ENCODE peak calls at places on chromosomes 13 and 19, in five cellular contexts. One of them, this sample, is unnamed.

GRCh38 chr13:30739646-30740642 is 4.6 kb downstream of the ALOX5AP start:
- DNase-seq in uterus: no peak
- DNase-seq in breast epithelium: no peak
- DNase-seq in IMR-90: peak; percentile 95
- DNase-seq in gastrocnemius medialis: no peak
- DNase-seq in this sample: no peak

GRCh38 chr19:40599331-40600085 is 1.7 kb upstream of the LTBP4 start:
- DNase-seq in uterus: peak; percentile 68
- DNase-seq in IMR-90: no peak
- DNase-seq in gastrocnemius medialis: no peak
- DNase-seq in breast epithelium: no peak
- DNase-seq in this sample: no peak

GRCh38 chr19:407501-408440 is 1.2 kb downstream of the C2CD4C start:
- DNase-seq in breast epithelium: peak; percentile 48
- DNase-seq in IMR-90: no peak
- DNase-seq in uterus: no peak
- DNase-seq in gastrocnemius medialis: no peak
- DNase-seq in this sample: peak; percentile 21

GRCh38 chr19:3986260-3987041 is 1.2 kb upstream of the EEF2 start:
- DNase-seq in gastrocnemius medialis: no peak
- DNase-seq in uterus: no peak
- DNase-seq in breast epithelium: no peak
- DNase-seq in IMR-90: peak; percentile 73
- DNase-seq in this sample: peak; percentile 83

GRCh38 chr13:21537105-21537504 is 66.9 kb downstream of the MICU2 start:
- DNase-seq in gastrocnemius medialis: no peak
- DNase-seq in breast epithelium: no peak
- DNase-seq in uterus: no peak
- DNase-seq in IMR-90: peak; percentile 11
- DNase-seq in this sample: no peak

GRCh38 chr13:40061466-40062450 is 406.3 kb downstream of the COG6 start:
- DNase-seq in IMR-90: no peak
- DNase-seq in uterus: no peak
- DNase-seq in breast epithelium: no peak
- DNase-seq in gastrocnemius medialis: no peak
- DNase-seq in this sample: no peak

GRCh38 chr19:8504171-8504570 is 1.7 kb upstream of the PRAM1 start:
- DNase-seq in IMR-90: no peak
- DNase-seq in uterus: no peak
- DNase-seq in gastrocnemius medialis: no peak
- DNase-seq in breast epithelium: no peak
- DNase-seq in this sample: no peak

GRCh38 chr19:23281663-23282276 is 31.6 kb upstream of the ZNF724 start:
- DNase-seq in uterus: no peak
- DNase-seq in breast epithelium: no peak
- DNase-seq in IMR-90: no peak
- DNase-seq in gastrocnemius medialis: no peak
- DNase-seq in this sample: no peak

GRCh38 chr19:7868671-7869452 is 5.3 kb downstream of the PRR36 start:
- DNase-seq in breast epithelium: peak; percentile 79
- DNase-seq in IMR-90: peak; percentile 44
- DNase-seq in gastrocnemius medialis: no peak
- DNase-seq in uterus: peak; percentile 51
- DNase-seq in this sample: peak; percentile 82

GRCh38 chr19:17333611-17334413 is 843 bp downstream of the ANO8 start:
- DNase-seq in breast epithelium: no peak
- DNase-seq in gastrocnemius medialis: no peak
- DNase-seq in uterus: no peak
- DNase-seq in IMR-90: peak; percentile 80
- DNase-seq in this sample: no peak

GRCh38 chr13:24036115-24036514 is 124.4 kb upstream of the SPATA13 start:
- DNase-seq in gastrocnemius medialis: no peak
- DNase-seq in IMR-90: peak; percentile 44
- DNase-seq in uterus: no peak
- DNase-seq in breast epithelium: no peak
- DNase-seq in this sample: no peak

GRCh38 chr13:75326173-75327131 is 155.5 kb downstream of the TBC1D4 start:
- DNase-seq in IMR-90: peak; percentile 53
- DNase-seq in uterus: no peak
- DNase-seq in breast epithelium: no peak
- DNase-seq in gastrocnemius medialis: no peak
- DNase-seq in this sample: no peak

GRCh38 chr13:51000576-51001260 is 91.1 kb downstream of the RNASEH2B start:
- DNase-seq in gastrocnemius medialis: no peak
- DNase-seq in breast epithelium: no peak
- DNase-seq in uterus: peak; percentile 75
- DNase-seq in IMR-90: peak; percentile 42
- DNase-seq in this sample: no peak

GRCh38 chr19:792361-792885 is 4.8 kb upstream of the PTBP1 start:
- DNase-seq in gastrocnemius medialis: no peak
- DNase-seq in uterus: no peak
- DNase-seq in breast epithelium: no peak
- DNase-seq in IMR-90: no peak
- DNase-seq in this sample: no peak

GRCh38 chr19:35279374-35279773 is 3.0 kb upstream of the HAMP start:
- DNase-seq in gastrocnemius medialis: no peak
- DNase-seq in IMR-90: no peak
- DNase-seq in breast epithelium: no peak
- DNase-seq in uterus: no peak
- DNase-seq in this sample: no peak
- TF ChIP-seq POLR2A in gastrocnemius medialis: no peak
- TF ChIP-seq POLR2A in IMR-90: no peak
- TF ChIP-seq POLR2A in breast epithelium: no peak
- TF ChIP-seq POLR2A in uterus: no peak
- TF ChIP-seq POLR2A in this sample: no peak

DNA sequence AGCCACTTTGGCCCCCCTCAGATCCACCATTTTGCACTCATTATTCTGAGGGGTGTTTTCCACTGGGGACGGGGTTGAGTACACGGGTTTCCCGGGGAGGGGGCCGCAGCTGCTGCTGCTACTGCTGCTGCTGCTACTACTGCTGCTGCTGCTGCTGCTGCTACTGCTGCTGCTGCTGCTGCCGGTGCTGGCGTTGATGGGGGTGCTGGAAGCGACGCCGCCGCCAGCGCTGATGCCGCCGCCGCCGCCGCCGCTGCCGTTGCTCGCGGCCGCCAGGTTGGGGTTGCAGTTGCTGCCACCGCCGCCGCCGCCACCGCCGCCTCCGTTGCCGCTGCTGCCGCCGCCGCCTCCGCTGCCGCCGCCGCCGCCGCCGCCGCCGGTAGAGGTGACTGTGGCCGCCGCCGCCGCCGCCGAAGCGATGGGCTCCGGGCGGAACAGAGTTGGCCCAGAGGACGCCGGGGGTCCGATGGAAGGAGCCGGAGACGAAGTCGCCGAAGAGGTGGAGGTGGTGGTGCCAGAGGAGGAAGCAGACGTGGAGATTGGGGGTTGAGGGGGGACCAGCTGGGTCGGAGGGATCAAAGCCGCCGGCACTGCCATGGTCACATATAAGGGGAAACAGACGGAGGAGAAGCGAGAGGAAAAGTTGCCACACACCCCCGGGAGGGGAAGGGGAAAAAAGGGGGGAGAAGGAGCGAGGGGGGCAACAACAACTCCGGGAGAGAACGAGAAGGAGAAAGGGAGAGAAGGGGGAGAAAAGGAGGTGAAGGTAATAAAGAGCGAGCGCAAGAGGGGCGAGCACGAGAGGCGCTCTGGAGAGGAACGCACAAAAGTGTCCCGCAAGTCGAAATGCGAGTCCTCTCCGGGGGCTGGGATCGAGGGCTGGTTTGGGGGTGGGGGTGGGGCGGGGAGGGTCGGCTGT is 572 bp downstream of the DACH1 start:
- DNase-seq in IMR-90: no peak
- DNase-seq in breast epithelium: peak; percentile 51
- DNase-seq in uterus: peak; percentile 12
- DNase-seq in gastrocnemius medialis: no peak
- DNase-seq in this sample: peak; percentile 34
- TF ChIP-seq CTCF in IMR-90: no peak
- TF ChIP-seq CTCF in breast epithelium: no peak
- TF ChIP-seq CTCF in uterus: no peak
- TF ChIP-seq CTCF in gastrocnemius medialis: no peak
- TF ChIP-seq CTCF in this sample: no peak

GRCh38 chr19:5895409-5895808 is 8.2 kb downstream of the NDUFA11 start:
- DNase-seq in gastrocnemius medialis: no peak
- DNase-seq in breast epithelium: no peak
- DNase-seq in uterus: no peak
- DNase-seq in IMR-90: no peak
- DNase-seq in this sample: no peak

GRCh38 chr19:5893296-5893903 is 10.2 kb downstream of the NDUFA11 start:
- DNase-seq in IMR-90: no peak
- DNase-seq in gastrocnemius medialis: no peak
- DNase-seq in uterus: no peak
- DNase-seq in breast epithelium: no peak
- DNase-seq in this sample: no peak

GRCh38 chr19:5894704-5895349 is 8.8 kb downstream of the NDUFA11 start:
- DNase-seq in IMR-90: no peak
- DNase-seq in breast epithelium: no peak
- DNase-seq in uterus: no peak
- DNase-seq in gastrocnemius medialis: no peak
- DNase-seq in this sample: no peak

GRCh38 chr19:5892772-5893275 is 10.8 kb downstream of the NDUFA11 start:
- DNase-seq in IMR-90: no peak
- DNase-seq in gastrocnemius medialis: no peak
- DNase-seq in breast epithelium: no peak
- DNase-seq in uterus: no peak
- DNase-seq in this sample: no peak

GRCh38 chr19:5893907-5894703 is 9.5 kb downstream of the NDUFA11 start:
- DNase-seq in IMR-90: no peak
- DNase-seq in gastrocnemius medialis: no peak
- DNase-seq in breast epithelium: no peak
- DNase-seq in uterus: no peak
- DNase-seq in this sample: peak; percentile 70
- TF ChIP-seq POLR2A in IMR-90: no peak
- TF ChIP-seq POLR2A in gastrocnemius medialis: no peak
- TF ChIP-seq POLR2A in breast epithelium: no peak
- TF ChIP-seq POLR2A in uterus: no peak
- TF ChIP-seq POLR2A in this sample: no peak

GRCh38 chr19:2665103-2665502 is 37.4 kb downstream of the GNG7 start:
- DNase-seq in IMR-90: no peak
- DNase-seq in breast epithelium: no peak
- DNase-seq in uterus: no peak
- DNase-seq in gastrocnemius medialis: no peak
- DNase-seq in this sample: no peak

GRCh38 chr19:2659856-2660432 is 42.5 kb downstream of the GNG7 start:
- DNase-seq in breast epithelium: no peak
- DNase-seq in gastrocnemius medialis: no peak
- DNase-seq in IMR-90: no peak
- DNase-seq in uterus: no peak
- DNase-seq in this sample: no peak

GRCh38 chr19:2666344-2666994 is 36.0 kb downstream of the GNG7 start:
- DNase-seq in breast epithelium: no peak
- DNase-seq in IMR-90: no peak
- DNase-seq in uterus: no peak
- DNase-seq in gastrocnemius medialis: no peak
- DNase-seq in this sample: no peak

GRCh38 chr19:2661615-2662014 is 40.9 kb downstream of the GNG7 start:
- DNase-seq in IMR-90: no peak
- DNase-seq in uterus: no peak
- DNase-seq in breast epithelium: no peak
- DNase-seq in gastrocnemius medialis: no peak
- DNase-seq in this sample: no peak

DNA sequence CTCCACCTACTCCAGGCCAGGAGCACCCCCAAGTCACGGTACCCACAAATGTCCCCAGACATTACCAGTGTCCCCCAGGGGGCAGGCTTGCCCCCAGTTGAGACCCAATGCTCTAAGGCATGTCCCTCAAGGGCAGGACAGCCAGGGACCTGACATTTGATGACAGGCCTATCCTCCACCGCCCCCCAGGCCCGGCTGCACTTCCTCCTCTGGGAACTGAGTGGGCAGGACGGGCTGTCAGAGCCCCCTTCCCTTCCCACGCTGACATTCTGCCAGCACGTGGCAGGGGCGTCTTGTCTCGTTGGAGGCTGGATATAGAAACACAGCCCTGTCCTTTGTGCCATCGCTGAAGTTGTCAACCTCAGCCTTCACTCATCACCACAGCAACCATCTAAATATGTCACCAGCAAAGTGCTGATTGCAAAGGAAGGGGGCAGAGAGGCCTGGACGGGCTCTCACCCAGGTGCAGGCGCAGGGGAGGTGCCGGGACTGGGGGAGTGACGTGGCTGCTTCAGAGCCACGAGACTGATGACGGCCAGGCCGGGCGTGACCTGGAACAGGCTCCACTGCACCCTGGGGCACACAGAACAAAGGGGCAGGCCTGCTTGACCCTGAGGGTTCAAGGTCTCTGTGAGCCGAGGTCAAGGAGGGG is 38.4 kb downstream of the GNG7 start:
- DNase-seq in uterus: no peak
- DNase-seq in gastrocnemius medialis: no peak
- DNase-seq in breast epithelium: no peak
- DNase-seq in IMR-90: no peak
- DNase-seq in this sample: no peak
- TF ChIP-seq CTCF in uterus: no peak
- TF ChIP-seq CTCF in gastrocnemius medialis: no peak
- TF ChIP-seq CTCF in breast epithelium: no peak
- TF ChIP-seq CTCF in IMR-90: peak; percentile 15
- TF ChIP-seq CTCF in this sample: no peak